ENCODE peak calls at places on chromosomes 2 and 18, in nine cellular contexts. N is RKO; A is NCI-H2081; H is pons; T is colonic mucosa; W is retina; S is glomerular endothelial cell; G is head of caudate nucleus; Y is activated T-cell treated with anti-CD3 and anti-CD28 coated beads, Interleukin-2, amount 50 U/mL, for 72 hours. Z is an unnamed sample.

GRCh38 chr18:23812566-23813440 is 123.5 kb downstream of the LAMA3 start:
- DNase-seq in N (peak; percentile 41), A (peak; percentile 20), H (peak; percentile 35), T (no peak), W (peak; percentile 19), S (no peak), G (no peak), Y (no peak), Z (peak; percentile 33)

GRCh38 chr18:57209697-57210096 is 62.8 kb downstream of the BOD1L2 start:
- DNase-seq in N (no peak), A (peak; percentile 83), H (no peak), T (no peak), W (no peak), S (no peak), G (no peak), Y (peak; percentile 11), Z (no peak)

GRCh38 chr2:62236499-62236898 is 40.6 kb downstream of the B3GNT2 start:
- DNase-seq in N (no peak), A (no peak), H (no peak), T (no peak), W (no peak), S (no peak), G (no peak), Y (no peak), Z (no peak)

GRCh38 chr2:65076345-65076710 is 20.1 kb downstream of the CEP68 start:
- DNase-seq in N (no peak), A (no peak), H (no peak), T (no peak), W (no peak), S (no peak), G (no peak), Y (no peak), Z (no peak)

GRCh38 chr2:208792766-208793165 is 386.2 kb downstream of the PTH2R start:
- DNase-seq in N (no peak), A (no peak), H (no peak), T (no peak), W (no peak), S (no peak), G (no peak), Y (no peak), Z (no peak)

GRCh38 chr2:241129086-241129871 is 20.0 kb downstream of the PASK start:
- DNase-seq in N (no peak), A (no peak), H (no peak), T (no peak), W (no peak), S (no peak), G (no peak), Y (no peak), Z (no peak)

GRCh38 chr2:119897996-119898395 is 114.9 kb upstream of the EPB41L5 start:
- DNase-seq in N (no peak), A (no peak), H (no peak), T (no peak), W (no peak), S (no peak), G (no peak), Y (no peak), Z (no peak)

GRCh38 chr2:96154506-96155380 is 9.5 kb upstream of the DUSP2 start:
- DNase-seq in N (no peak), A (no peak), H (no peak), T (no peak), W (no peak), S (no peak), G (no peak), Y (no peak), Z (no peak)

GRCh38 chr2:96153291-96153713 is 8.1 kb upstream of the DUSP2 start:
- DNase-seq in N (no peak), A (no peak), H (no peak), T (no peak), W (no peak), S (no peak), G (no peak), Y (no peak), Z (no peak)

GRCh38 chr2:241136191-241136590 is 13.1 kb downstream of the PASK start:
- DNase-seq in N (no peak), A (no peak), H (no peak), T (no peak), W (no peak), S (no peak), G (no peak), Y (no peak), Z (no peak)

GRCh38 chr18:79740741-79741700 is 56.7 kb upstream of the KCNG2 start:
- DNase-seq in N (no peak), A (no peak), H (no peak), T (no peak), W (no peak), S (no peak), G (peak; percentile 18), Y (no peak), Z (no peak)

GRCh38 chr18:49907346-49907929 is 94.1 kb upstream of the ACAA2 start:
- DNase-seq in N (no peak), A (peak; percentile 51), H (no peak), T (no peak), W (peak; percentile 56), S (no peak), G (no peak), Y (no peak), Z (peak; percentile 11)

GRCh38 chr18:61502472-61502871 is 169.2 kb downstream of the CDH20 start:
- DNase-seq in N (peak; percentile 70), A (peak; percentile 70), H (peak; percentile 90), T (peak; percentile 31), W (peak; percentile 76), S (peak; percentile 36), G (peak; percentile 45), Y (peak; percentile 5), Z (peak; percentile 13)

GRCh38 chr2:200239216-200239615 is 67.3 kb upstream of the SPATS2L start:
- DNase-seq in N (no peak), A (no peak), H (no peak), T (no peak), W (no peak), S (no peak), G (no peak), Y (no peak), Z (no peak)

GRCh38 chr2:196291418-196291817 is 120.0 kb upstream of the STK17B start:
- DNase-seq in N (no peak), A (no peak), H (no peak), T (no peak), W (no peak), S (no peak), G (no peak), Y (no peak), Z (no peak)

GRCh38 chr18:59268722-59269562 is 4.3 kb downstream of the RAX start:
- DNase-seq in N (no peak), A (peak; percentile 10), H (no peak), T (no peak), W (peak; percentile 79), S (no peak), G (no peak), Y (peak; percentile 80), Z (no peak)

GRCh38 chr2:213806125-213806726 is 522.0 kb downstream of the SPAG16 start:
- DNase-seq in N (peak; percentile 54), A (peak; percentile 16), H (peak; percentile 69), T (no peak), W (no peak), S (peak; percentile 1), G (no peak), Y (no peak), Z (peak; percentile 29)

GRCh38 chr2:241011296-241011600 is 12.8 kb downstream of the SNED1 start:
- DNase-seq in N (no peak), A (no peak), H (no peak), T (no peak), W (no peak), S (no peak), G (peak; percentile 18), Y (no peak), Z (no peak)

GRCh38 chr18:51621103-51621969 is 423.9 kb upstream of the MEX3C start:
- DNase-seq in N (peak; percentile 55), A (peak; percentile 59), H (peak; percentile 73), T (peak; percentile 28), W (peak; percentile 77), S (peak; percentile 20), G (peak; percentile 88), Y (peak; percentile 21), Z (peak; percentile 75)

GRCh38 chr18:35756506-35757117 is 175.1 kb downstream of the GALNT1 start:
- DNase-seq in N (peak; percentile 75), A (peak; percentile 69), H (peak; percentile 83), T (peak; percentile 55), W (peak; percentile 68), S (peak; percentile 42), G (peak; percentile 62), Y (peak; percentile 55), Z (peak; percentile 56)

GRCh38 chr2:46298522-46299351 is 1.5 kb downstream of the EPAS1 start:
- DNase-seq in N (no peak), A (no peak), H (no peak), T (peak; percentile 73), W (peak; percentile 81), S (no peak), G (peak; percentile 40), Y (peak; percentile 37), Z (no peak)

GRCh38 chr18:62777814-62778213 is 62.5 kb downstream of the PHLPP1 start:
- DNase-seq in N (peak; percentile 8), A (no peak), H (no peak), T (no peak), W (no peak), S (no peak), G (no peak), Y (no peak), Z (no peak)